ENCODE peak calls at places on chromosomes 6 and 20, in eight cellular contexts. F, B, H, N, Q, L, C and E are unnamed samples.

GRCh38 chr6:160010067-160010466 is 41.2 kb downstream of the IGF2R start:
- DNase-seq in L (no peak), C (peak), N (no peak), B (peak), H (no peak), F (peak), Q (no peak), E (no peak)

GRCh38 chr6:7996538-7997225 is 67.5 kb downstream of the BLOC1S5 start:
- DNase-seq in C (peak), Q (peak), L (no peak), B (peak), N (no peak), F (peak), H (no peak), E (no peak)

GRCh38 chr6:157762636-157763035 is 60.4 kb upstream of the SNX9 start:
- DNase-seq in N (no peak), H (peak), F (no peak), L (no peak), C (no peak), Q (no peak), B (peak), E (no peak)

GRCh38 chr6:29967379-29968010 is 25.2 kb downstream of the HLA-A start:
- DNase-seq in F (no peak), B (no peak), L (no peak), N (no peak), H (no peak), Q (no peak), C (no peak), E (no peak)

GRCh38 chr20:63696311-63696627 is 183 bp upstream of the TNFRSF6B start:
- DNase-seq in Q (peak), C (no peak), B (no peak), H (peak), L (peak), F (no peak), N (no peak), E (peak)

GRCh38 chr6:34324738-34325444 is 67.6 kb downstream of the NUDT3 start:
- DNase-seq in N (no peak), F (peak), B (peak), L (no peak), Q (peak), H (no peak), C (no peak), E (no peak)

GRCh38 chr6:82248233-82248735 is 740 bp upstream of the IBTK start:
- DNase-seq in H (no peak), B (peak), C (peak), N (no peak), F (peak), L (no peak), Q (peak), E (peak)

GRCh38 chr6:100281471-100281878 is 183.2 kb downstream of the SIM1 start:
- DNase-seq in C (no peak), N (no peak), H (no peak), L (peak), F (no peak), B (no peak), Q (no peak), E (no peak)

GRCh38 chr6:37897819-37898534 is 78.5 kb downstream of the ZFAND3 start:
- DNase-seq in H (no peak), N (no peak), L (no peak), Q (no peak), F (no peak), B (no peak), C (no peak), E (no peak)

GRCh38 chr20:63539092-63539430 is 1.9 kb upstream of the PTK6 start:
- DNase-seq in H (no peak), L (no peak), Q (no peak), F (no peak), B (no peak), N (no peak), C (no peak), E (no peak)